ENCODE peak calls at places on chromosomes 3 and 15, in seven cellular contexts. One of them, this sample, is unnamed.

GRCh38 chr3:1501396-1501795 is 408.6 kb downstream of the CNTN6 start:
- DNase-seq in H1: no peak
- DNase-seq in K562: no peak
- DNase-seq in HCT116: no peak
- DNase-seq in SK-N-SH: no peak
- DNase-seq in GM12878: no peak
- DNase-seq in HepG2: no peak
- DNase-seq in this sample: no peak

GRCh38 chr15:62059818-62060115 is 480 bp downstream of the VPS13C start:
- DNase-seq in H1: no peak
- DNase-seq in K562: no peak
- DNase-seq in HCT116: no peak
- DNase-seq in SK-N-SH: no peak
- DNase-seq in GM12878: peak; percentile 72
- DNase-seq in HepG2: peak; percentile 61
- DNase-seq in this sample: peak; percentile 64

GRCh38 chr15:101237161-101237775 is 14.6 kb downstream of the CHSY1 start:
- DNase-seq in H1: no peak
- DNase-seq in K562: no peak
- DNase-seq in HCT116: no peak
- DNase-seq in SK-N-SH: no peak
- DNase-seq in GM12878: no peak
- DNase-seq in HepG2: no peak
- DNase-seq in this sample: no peak

GRCh38 chr3:142886938-142887337 is 1.9 kb downstream of the PCOLCE2 start:
- DNase-seq in H1: no peak
- DNase-seq in K562: peak; percentile 32
- DNase-seq in HCT116: no peak
- DNase-seq in SK-N-SH: no peak
- DNase-seq in GM12878: no peak
- DNase-seq in HepG2: no peak
- DNase-seq in this sample: no peak

GRCh38 chr15:85624241-85624855 is 170.4 kb downstream of the KLHL25 start:
- DNase-seq in H1: no peak
- DNase-seq in K562: no peak
- DNase-seq in HCT116: no peak
- DNase-seq in SK-N-SH: no peak
- DNase-seq in GM12878: no peak
- DNase-seq in HepG2: no peak
- DNase-seq in this sample: no peak

GRCh38 chr15:52496776-52497470 is 31.8 kb downstream of the MYO5A start:
- DNase-seq in H1: no peak
- DNase-seq in K562: no peak
- DNase-seq in HCT116: peak; percentile 49
- DNase-seq in SK-N-SH: no peak
- DNase-seq in GM12878: no peak
- DNase-seq in HepG2: no peak
- DNase-seq in this sample: no peak

GRCh38 chr15:34708422-34708821 is 46.4 kb downstream of the GJD2 start:
- DNase-seq in H1: peak; percentile 15
- DNase-seq in K562: peak; percentile 63
- DNase-seq in HCT116: peak; percentile 19
- DNase-seq in SK-N-SH: peak; percentile 50
- DNase-seq in GM12878: no peak
- DNase-seq in HepG2: peak; percentile 28
- DNase-seq in this sample: peak; percentile 39

GRCh38 chr3:161409858-161410257 is 38.5 kb upstream of the SPTSSB start:
- DNase-seq in H1: no peak
- DNase-seq in K562: no peak
- DNase-seq in HCT116: no peak
- DNase-seq in SK-N-SH: no peak
- DNase-seq in GM12878: no peak
- DNase-seq in HepG2: no peak
- DNase-seq in this sample: no peak

GRCh38 chr3:21705769-21706168 is 45.2 kb downstream of the ZNF385D start:
- DNase-seq in H1: no peak
- DNase-seq in K562: no peak
- DNase-seq in HCT116: no peak
- DNase-seq in SK-N-SH: no peak
- DNase-seq in GM12878: no peak
- DNase-seq in HepG2: no peak
- DNase-seq in this sample: no peak

GRCh38 chr3:33729993-33730392 is 11.9 kb upstream of the CLASP2 start:
- DNase-seq in H1: no peak
- DNase-seq in K562: no peak
- DNase-seq in HCT116: no peak
- DNase-seq in SK-N-SH: no peak
- DNase-seq in GM12878: no peak
- DNase-seq in HepG2: no peak
- DNase-seq in this sample: no peak

GRCh38 chr15:85702321-85703230 is 92.1 kb downstream of the KLHL25 start:
- DNase-seq in H1: no peak
- DNase-seq in K562: no peak
- DNase-seq in HCT116: no peak
- DNase-seq in SK-N-SH: no peak
- DNase-seq in GM12878: no peak
- DNase-seq in HepG2: no peak
- DNase-seq in this sample: no peak

GRCh38 chr3:71582612-71583568 is 638 bp downstream of the FOXP1 start:
- DNase-seq in H1: no peak
- DNase-seq in K562: peak; percentile 49
- DNase-seq in HCT116: no peak
- DNase-seq in SK-N-SH: peak; percentile 75
- DNase-seq in GM12878: no peak
- DNase-seq in HepG2: peak; percentile 75
- DNase-seq in this sample: no peak

GRCh38 chr3:5126586-5126985 is 4.5 kb downstream of the ARL8B start:
- DNase-seq in H1: no peak
- DNase-seq in K562: no peak
- DNase-seq in HCT116: no peak
- DNase-seq in SK-N-SH: no peak
- DNase-seq in GM12878: no peak
- DNase-seq in HepG2: no peak
- DNase-seq in this sample: no peak

GRCh38 chr3:189304465-189305341 is 132.9 kb downstream of the TPRG1 start:
- DNase-seq in H1: peak; percentile 43
- DNase-seq in K562: no peak
- DNase-seq in HCT116: no peak
- DNase-seq in SK-N-SH: no peak
- DNase-seq in GM12878: no peak
- DNase-seq in HepG2: no peak
- DNase-seq in this sample: peak; percentile 100

GRCh38 chr3:37700849-37701248 is 160.8 kb upstream of the CTDSPL start:
- DNase-seq in H1: no peak
- DNase-seq in K562: no peak
- DNase-seq in HCT116: no peak
- DNase-seq in SK-N-SH: peak; percentile 52
- DNase-seq in GM12878: no peak
- DNase-seq in HepG2: no peak
- DNase-seq in this sample: no peak

GRCh38 chr15:57605491-57605890 is 13.8 kb downstream of the MYZAP start:
- DNase-seq in H1: no peak
- DNase-seq in K562: no peak
- DNase-seq in HCT116: no peak
- DNase-seq in SK-N-SH: no peak
- DNase-seq in GM12878: no peak
- DNase-seq in HepG2: no peak
- DNase-seq in this sample: no peak

GRCh38 chr3:194404365-194405140 is 5.5 kb upstream of the GP5 start:
- DNase-seq in H1: no peak
- DNase-seq in K562: no peak
- DNase-seq in HCT116: peak; percentile 49
- DNase-seq in SK-N-SH: no peak
- DNase-seq in GM12878: no peak
- DNase-seq in HepG2: peak; percentile 52
- DNase-seq in this sample: peak; percentile 84

GRCh38 chr3:17585561-17586325 is 156.7 kb downstream of the TBC1D5 start:
- DNase-seq in H1: no peak
- DNase-seq in K562: no peak
- DNase-seq in HCT116: no peak
- DNase-seq in SK-N-SH: no peak
- DNase-seq in GM12878: no peak
- DNase-seq in HepG2: no peak
- DNase-seq in this sample: no peak

GRCh38 chr3:42683875-42684593 is 1.3 kb upstream of the KLHL40 start:
- DNase-seq in H1: peak; percentile 15
- DNase-seq in K562: peak; percentile 96
- DNase-seq in HCT116: peak; percentile 61
- DNase-seq in SK-N-SH: no peak
- DNase-seq in GM12878: no peak
- DNase-seq in HepG2: peak; percentile 71
- DNase-seq in this sample: no peak

GRCh38 chr3:29755416-29755815 is 474.5 kb downstream of the RBMS3 start:
- DNase-seq in H1: no peak
- DNase-seq in K562: no peak
- DNase-seq in HCT116: no peak
- DNase-seq in SK-N-SH: no peak
- DNase-seq in GM12878: no peak
- DNase-seq in HepG2: no peak
- DNase-seq in this sample: no peak

GRCh38 chr3:185929192-185930151 is 8.3 kb downstream of the TRA2B start:
- DNase-seq in H1: no peak
- DNase-seq in K562: no peak
- DNase-seq in HCT116: no peak
- DNase-seq in SK-N-SH: no peak
- DNase-seq in GM12878: no peak
- DNase-seq in HepG2: no peak
- DNase-seq in this sample: no peak

GRCh38 chr3:39383190-39383912 is at the start of gene SLC25A38:
- DNase-seq in H1: peak; percentile 56
- DNase-seq in K562: peak; percentile 82
- DNase-seq in HCT116: peak; percentile 83
- DNase-seq in SK-N-SH: peak; percentile 86
- DNase-seq in GM12878: no peak
- DNase-seq in HepG2: peak; percentile 82
- DNase-seq in this sample: peak; percentile 86
- TF ChIP-seq JUND in H1: no peak
- TF ChIP-seq JUND in K562: peak; percentile 2
- TF ChIP-seq JUND in HCT116: no peak
- TF ChIP-seq JUND in SK-N-SH: no peak
- TF ChIP-seq JUND in GM12878: no peak
- TF ChIP-seq JUND in HepG2: no peak
- TF ChIP-seq JUND in this sample: no peak

GRCh38 chr15:70267879-70268278 is 170.2 kb upstream of the TLE3 start:
- DNase-seq in H1: no peak
- DNase-seq in K562: no peak
- DNase-seq in HCT116: no peak
- DNase-seq in SK-N-SH: no peak
- DNase-seq in GM12878: no peak
- DNase-seq in HepG2: no peak
- DNase-seq in this sample: no peak

GRCh38 chr15:70265986-70266385 is 168.3 kb upstream of the TLE3 start:
- DNase-seq in H1: no peak
- DNase-seq in K562: no peak
- DNase-seq in HCT116: no peak
- DNase-seq in SK-N-SH: no peak
- DNase-seq in GM12878: no peak
- DNase-seq in HepG2: no peak
- DNase-seq in this sample: no peak

GRCh38 chr15:70265466-70265978 is 167.8 kb upstream of the TLE3 start:
- DNase-seq in H1: no peak
- DNase-seq in K562: no peak
- DNase-seq in HCT116: no peak
- DNase-seq in SK-N-SH: no peak
- DNase-seq in GM12878: no peak
- DNase-seq in HepG2: no peak
- DNase-seq in this sample: peak; percentile 42

GRCh38 chr15:70267306-70267705 is 169.6 kb upstream of the TLE3 start:
- DNase-seq in H1: no peak
- DNase-seq in K562: no peak
- DNase-seq in HCT116: no peak
- DNase-seq in SK-N-SH: no peak
- DNase-seq in GM12878: no peak
- DNase-seq in HepG2: no peak
- DNase-seq in this sample: no peak

DNA sequence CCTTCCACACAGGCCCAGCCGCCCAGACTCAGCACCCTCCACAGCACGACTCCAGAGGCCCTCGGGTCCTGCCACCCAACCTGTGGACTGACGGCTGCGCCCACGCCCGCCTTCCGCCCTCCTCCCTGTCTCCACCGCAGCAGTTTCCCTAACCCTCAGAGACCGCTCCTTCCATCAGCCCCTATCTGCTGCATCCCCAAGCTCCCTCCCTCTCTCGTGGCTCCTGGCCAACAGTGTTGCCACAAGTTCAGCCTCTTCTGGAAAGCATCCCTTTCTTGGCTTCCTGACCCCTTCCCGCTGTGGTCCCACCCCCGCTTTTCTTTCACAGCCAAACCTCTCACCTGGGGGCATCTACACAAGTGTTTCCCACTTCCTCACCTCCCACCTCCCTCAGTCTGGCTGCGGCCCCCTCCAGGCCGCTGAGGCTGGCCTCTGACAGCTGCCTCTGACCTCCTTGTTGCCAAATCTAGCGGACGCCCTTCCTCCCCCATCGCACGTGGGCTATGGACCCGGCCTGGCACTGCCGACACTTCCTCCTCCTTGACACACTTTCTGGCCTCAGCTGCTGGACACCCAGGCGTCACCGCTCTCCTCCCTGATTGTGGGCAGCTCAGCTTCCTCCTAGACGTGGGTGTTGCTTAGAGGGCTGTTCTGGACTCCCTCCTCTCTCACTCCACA is 168.8 kb upstream of the TLE3 start:
- DNase-seq in H1: no peak
- DNase-seq in K562: no peak
- DNase-seq in HCT116: no peak
- DNase-seq in SK-N-SH: no peak
- DNase-seq in GM12878: no peak
- DNase-seq in HepG2: no peak
- DNase-seq in this sample: no peak
- TF ChIP-seq JUND in H1: no peak
- TF ChIP-seq JUND in K562: no peak
- TF ChIP-seq JUND in HCT116: no peak
- TF ChIP-seq JUND in SK-N-SH: no peak
- TF ChIP-seq JUND in GM12878: no peak
- TF ChIP-seq JUND in HepG2: no peak
- TF ChIP-seq JUND in this sample: no peak

GRCh38 chr3:134330895-134331810 is 43.1 kb downstream of the AMOTL2 start:
- DNase-seq in H1: no peak
- DNase-seq in K562: no peak
- DNase-seq in HCT116: no peak
- DNase-seq in SK-N-SH: no peak
- DNase-seq in GM12878: no peak
- DNase-seq in HepG2: no peak
- DNase-seq in this sample: peak; percentile 58
- TF ChIP-seq JUND in H1: no peak
- TF ChIP-seq JUND in K562: no peak
- TF ChIP-seq JUND in HCT116: no peak
- TF ChIP-seq JUND in SK-N-SH: no peak
- TF ChIP-seq JUND in GM12878: no peak
- TF ChIP-seq JUND in HepG2: no peak
- TF ChIP-seq JUND in this sample: no peak

DNA sequence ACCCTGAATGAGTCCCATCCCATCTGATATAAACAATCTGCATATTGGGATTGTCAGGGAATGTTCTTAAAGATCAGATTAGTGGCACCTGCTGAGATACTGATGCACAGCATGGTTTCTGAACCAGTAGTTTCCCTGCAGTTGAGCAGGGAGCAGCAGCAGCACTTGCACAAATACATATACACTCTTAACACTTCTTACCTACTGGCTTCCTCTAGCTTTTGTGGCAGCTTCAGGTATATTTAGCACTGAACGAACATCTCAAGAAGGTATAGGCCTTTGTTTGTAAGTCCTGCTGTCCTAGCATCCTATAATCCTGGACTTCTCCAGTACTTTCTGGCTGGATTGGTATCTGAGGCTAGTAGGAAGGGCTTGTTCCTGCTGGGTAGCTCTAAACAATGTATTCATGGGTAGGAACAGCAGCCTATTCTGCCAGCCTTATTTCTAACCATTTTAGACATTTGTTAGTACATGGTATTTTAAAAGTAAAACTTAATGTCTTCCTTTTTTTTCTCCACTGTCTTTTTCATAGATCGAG is 4.5 kb downstream of the B2M start:
- DNase-seq in H1: no peak
- DNase-seq in K562: no peak
- DNase-seq in HCT116: no peak
- DNase-seq in SK-N-SH: no peak
- DNase-seq in GM12878: no peak
- DNase-seq in HepG2: no peak
- DNase-seq in this sample: no peak
- TF ChIP-seq JUND in H1: no peak
- TF ChIP-seq JUND in K562: no peak
- TF ChIP-seq JUND in HCT116: no peak
- TF ChIP-seq JUND in SK-N-SH: no peak
- TF ChIP-seq JUND in GM12878: no peak
- TF ChIP-seq JUND in HepG2: no peak
- TF ChIP-seq JUND in this sample: no peak

This sample was measured in T47D.